ENCODE peak calls at places on chromosomes 5 and 9, in seven cellular contexts. S, U, R, D, F, Q and G are unnamed samples.

GRCh38 chr5:50595199-50595598 is 71.2 kb upstream of the PARP8 start:
- DNase-seq in Q (no peak), F (no peak), U (no peak), S (no peak), D (no peak), R (peak; percentile 90), G (no peak)

GRCh38 chr5:151779531-151780125 is 7.9 kb downstream of the G3BP1 start:
- DNase-seq in U (no peak), R (no peak), Q (no peak), F (no peak), D (no peak), S (no peak), G (no peak)

GRCh38 chr5:74063821-74064598 is 438.0 kb downstream of the ARHGEF28 start:
- DNase-seq in U (no peak), R (peak; percentile 72), D (no peak), F (peak; percentile 40), Q (no peak), S (no peak), G (no peak)

GRCh38 chr9:77451507-77451906 is 196.6 kb downstream of the GNA14 start:
- DNase-seq in U (no peak), D (no peak), R (no peak), F (no peak), Q (no peak), S (no peak), G (no peak)

GRCh38 chr9:93682155-93682968 is 106.0 kb downstream of the PHF2 start:
- DNase-seq in R (peak; percentile 23), S (peak; percentile 66), F (peak; percentile 58), U (peak; percentile 94), D (peak; percentile 59), Q (peak; percentile 77), G (peak; percentile 76)

GRCh38 chr5:98453309-98453708 is 320.2 kb upstream of the RGMB start:
- DNase-seq in U (no peak), S (no peak), Q (no peak), R (no peak), F (no peak), D (no peak), G (no peak)

GRCh38 chr5:174799146-174799545 is 74.8 kb downstream of the MSX2 start:
- DNase-seq in R (no peak), Q (no peak), U (no peak), F (no peak), D (no peak), S (no peak), G (no peak)

GRCh38 chr5:171310816-171311697 is 2.0 kb downstream of the TLX3 start:
- DNase-seq in R (peak; percentile 39), D (no peak), U (no peak), F (peak; percentile 54), S (no peak), Q (no peak), G (no peak)

GRCh38 chr5:55063899-55064298 is 38.5 kb upstream of the GZMA start:
- DNase-seq in Q (no peak), R (peak; percentile 35), D (no peak), U (no peak), S (no peak), F (no peak), G (no peak)

GRCh38 chr5:79474416-79475173 is 39.3 kb downstream of the HOMER1 start:
- DNase-seq in Q (no peak), R (peak; percentile 24), F (no peak), D (no peak), S (no peak), U (no peak), G (no peak)

GRCh38 chr5:181100121-181101015 is 30.6 kb downstream of the OR2V1 start:
- DNase-seq in U (peak; percentile 74), Q (no peak), D (no peak), S (no peak), F (no peak), R (no peak), G (no peak)

GRCh38 chr5:91179018-91179417 is 204.1 kb downstream of the ARRDC3 start:
- DNase-seq in R (peak; percentile 64), F (no peak), Q (no peak), D (no peak), U (no peak), S (no peak), G (no peak)

GRCh38 chr5:143200781-143201398 is 202.6 kb downstream of the NR3C1 start:
- DNase-seq in U (no peak), Q (no peak), R (peak; percentile 81), D (peak; percentile 40), S (no peak), F (no peak), G (no peak)

GRCh38 chr5:150186796-150187356 is 3.0 kb upstream of the SLC6A7 start:
- DNase-seq in F (no peak), Q (no peak), R (no peak), D (no peak), S (no peak), U (no peak), G (no peak)

GRCh38 chr5:115579747-115580173 is 22.5 kb downstream of the TICAM2 start:
- DNase-seq in S (no peak), U (no peak), F (no peak), D (no peak), Q (no peak), R (no peak), G (no peak)

GRCh38 chr5:145536133-145536532 is 299.0 kb downstream of the PRELID2 start:
- DNase-seq in S (no peak), R (peak; percentile 76), U (no peak), F (no peak), D (no peak), Q (no peak), G (no peak)

GRCh38 chr5:178145965-178146820 is 7.5 kb downstream of the NHP2 start:
- DNase-seq in S (peak; percentile 82), R (peak; percentile 41), D (peak; percentile 48), Q (peak; percentile 80), F (peak; percentile 86), U (no peak), G (no peak)

DNA sequence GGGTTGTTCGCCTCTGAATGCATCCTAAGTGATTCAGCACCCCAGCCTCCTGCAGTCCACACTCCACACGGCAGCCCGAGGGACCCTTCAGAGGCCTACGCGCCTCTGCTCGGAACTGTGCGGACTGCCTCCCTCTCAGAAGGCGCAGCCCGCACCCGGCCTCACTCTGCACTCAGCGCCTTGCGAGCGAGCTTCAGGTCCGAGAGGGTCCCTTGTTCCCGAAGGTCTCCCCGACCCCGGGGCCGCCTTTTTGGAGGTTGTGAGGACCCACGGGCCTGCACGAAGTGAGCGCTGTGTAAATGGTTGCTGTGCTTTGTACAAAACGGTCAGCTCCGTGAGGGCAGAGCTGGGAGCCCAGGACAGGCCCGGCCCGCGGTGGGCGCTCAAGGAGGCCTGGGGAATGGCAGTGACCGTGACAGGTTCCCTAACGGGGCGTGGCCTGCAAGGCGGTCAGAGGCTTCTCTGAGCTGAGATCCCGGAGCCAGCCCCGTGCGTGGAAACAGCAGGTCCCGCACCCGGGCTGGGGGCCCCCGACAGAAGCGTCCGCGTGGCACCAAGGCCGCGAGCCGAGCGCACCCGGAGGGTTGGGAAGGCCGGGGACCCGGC is 698 bp upstream of the CACNA1B start:
- DNase-seq in S (no peak), Q (no peak), R (no peak), D (no peak), U (no peak), F (no peak), G (no peak)
- H3K4me3 ChIP-seq in S (no peak overlapping the region), Q (no peak overlapping the region), R (no peak overlapping the region), D (no peak overlapping the region), U (no peak overlapping the region), F (no peak overlapping the region), G (no peak overlapping the region)

DNA sequence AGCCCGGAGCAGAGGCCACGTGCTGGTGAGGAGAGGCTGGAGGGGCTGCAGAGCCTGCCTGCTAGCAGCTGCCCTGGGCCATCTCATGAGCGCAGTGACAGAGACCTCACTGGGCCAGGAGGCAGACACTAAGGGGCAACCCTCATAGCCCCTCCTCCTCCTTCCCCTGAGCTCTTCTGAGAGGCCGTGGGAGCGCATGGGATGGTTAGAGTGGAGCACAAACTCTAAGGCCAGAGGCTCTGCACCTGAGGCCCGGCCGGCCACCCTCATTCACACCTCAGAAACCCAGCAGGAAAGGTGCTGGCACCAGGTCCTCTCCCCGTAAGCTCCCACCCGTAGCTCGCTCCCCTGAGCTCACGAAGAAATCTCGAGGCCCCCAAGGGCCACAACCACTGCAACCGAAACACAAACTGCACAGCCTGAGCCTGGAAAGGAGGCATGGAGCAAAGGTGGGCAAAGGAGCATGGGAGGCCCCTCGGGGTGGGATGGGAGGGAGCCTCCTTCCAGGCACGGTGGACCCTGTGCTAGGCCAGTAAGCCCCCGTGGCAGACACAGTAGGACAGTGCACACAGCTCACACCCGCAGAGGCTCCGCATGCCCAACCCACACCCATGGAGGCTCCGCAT is 17.7 kb downstream of the CAMSAP1 start:
- DNase-seq in F (no peak), S (no peak), Q (no peak), D (no peak), U (no peak), R (no peak), G (peak; percentile 72)
- H3K4me1 ChIP-seq in F (no peaks in the 10 kb centered on the region), S (peaks cover 12% of the 10 kb centered on the region), Q (peaks cover 11% of the 10 kb centered on the region), D (peaks cover 34% of the 10 kb centered on the region), U (peaks cover 74% of the 10 kb centered on the region), R (peaks cover 24% of the 10 kb centered on the region), G (peaks cover 69% of the 10 kb centered on the region)

GRCh38 chr5:37197340-37198050 is 51.7 kb downstream of the CPLANE1 start:
- DNase-seq in U (no peak), R (peak; percentile 23), D (no peak), S (no peak), F (no peak), Q (no peak), G (no peak)

GRCh38 chr5:37198842-37199241 is 50.3 kb downstream of the CPLANE1 start:
- DNase-seq in R (peak; percentile 33), F (no peak), U (no peak), D (no peak), Q (no peak), S (no peak), G (no peak)

GRCh38 chr5:37198066-37198465 is 51.1 kb downstream of the CPLANE1 start:
- DNase-seq in S (no peak), F (no peak), Q (no peak), U (no peak), R (no peak), D (no peak), G (no peak)
- H3K4me3 ChIP-seq in S (no peak overlapping the region), F (no peak overlapping the region), Q (no peak overlapping the region), U (no peak overlapping the region), R (no peak overlapping the region), D (no peak overlapping the region), G (no peak overlapping the region)

GRCh38 chr5:167577616-167578015 is 713.8 kb upstream of the WWC1 start:
- DNase-seq in D (no peak), F (no peak), Q (no peak), R (no peak), U (no peak), S (no peak), G (no peak)

GRCh38 chr5:167576928-167577327 is 714.5 kb upstream of the WWC1 start:
- DNase-seq in D (no peak), U (no peak), Q (no peak), S (no peak), R (no peak), F (no peak), G (no peak)

GRCh38 chr5:167574381-167574780 is 717.1 kb upstream of the WWC1 start:
- DNase-seq in U (no peak), R (no peak), S (no peak), F (no peak), Q (no peak), D (no peak), G (no peak)

GRCh38 chr5:167573274-167574127 is 717.9 kb upstream of the WWC1 start:
- DNase-seq in R (peak; percentile 50), U (no peak), S (no peak), Q (no peak), D (no peak), F (no peak), G (no peak)

DNA sequence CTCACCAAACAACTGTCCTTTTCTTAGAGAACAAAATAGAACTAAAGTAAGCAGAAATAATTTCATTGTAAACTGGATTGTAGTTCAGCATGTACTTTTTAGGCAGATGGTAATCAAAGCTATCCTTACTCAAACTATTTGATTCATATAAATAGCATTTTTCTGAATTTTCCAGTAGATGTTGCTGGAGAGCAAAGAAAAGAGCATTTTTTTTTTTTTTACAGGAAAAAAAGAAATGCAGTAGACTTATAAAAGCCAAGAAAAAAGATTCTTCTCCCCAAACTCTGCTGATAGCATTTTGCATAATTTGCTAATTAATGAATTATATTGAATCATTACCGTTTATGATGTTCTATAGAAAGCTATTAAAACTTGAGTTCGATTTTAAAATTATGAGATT is 715.3 kb upstream of the WWC1 start:
- DNase-seq in D (no peak), S (no peak), Q (no peak), U (no peak), F (no peak), R (no peak), G (no peak)
- H3K4me1 ChIP-seq in D (no peaks in the 10 kb centered on the region), S (peaks cover 4% of the 10 kb centered on the region), Q (peaks cover 3% of the 10 kb centered on the region), U (peaks cover 13% of the 10 kb centered on the region), F (no peaks in the 10 kb centered on the region), R (no peaks in the 10 kb centered on the region), G (peaks cover 9% of the 10 kb centered on the region)